ENCODE peak calls at places on chromosomes 6 and 20, in six cellular contexts. M is epithelial cell of esophagus, F is fibroblast of pulmonary artery, Q is neuronal stem cell, X is dorsolateral prefrontal cortex, Z is lower lobe of right lung. P is an unnamed sample.

GRCh38 chr6:89500486-89501020 is 67.6 kb downstream of the ANKRD6 start:
- DNase-seq in M (no peak), F (no peak), Q (no peak), X (no peak), Z (no peak), P (no peak)

GRCh38 chr6:34562861-34563512 is 6.9 kb upstream of the SPDEF start:
- DNase-seq in M (no peak), F (no peak), Q (no peak), X (no peak), Z (no peak), P (no peak)

GRCh38 chr20:61135966-61136365 is 116.1 kb upstream of the CDH4 start:
- DNase-seq in M (no peak), F (no peak), Q (peak), X (no peak), Z (no peak), P (no peak)

GRCh38 chr20:63149531-63150207 is 66.3 kb downstream of the YTHDF1 start:
- DNase-seq in M (no peak), F (no peak), Q (no peak), X (peak), Z (peak), P (no peak)

GRCh38 chr6:137998461-137999019 is 108.7 kb downstream of the PERP start:
- DNase-seq in M (no peak), F (no peak), Q (no peak), X (no peak), Z (no peak), P (no peak)

GRCh38 chr20:49186535-49187329 is 1.4 kb downstream of the STAU1 start:
- DNase-seq in M (peak), F (peak), Q (peak), X (no peak), Z (peak), P (peak)

GRCh38 chr6:149887343-149887742 is 10.6 kb downstream of the RAET1E start:
- DNase-seq in M (peak), F (peak), Q (no peak), X (no peak), Z (no peak), P (peak)

GRCh38 chr6:35474129-35474977 is 6.2 kb downstream of the RPL10A start:
- DNase-seq in M (no peak), F (no peak), Q (no peak), X (no peak), Z (no peak), P (no peak)

GRCh38 chr6:135159531-135159930 is 21.6 kb upstream of the MYB start:
- DNase-seq in M (peak), F (no peak), Q (no peak), X (no peak), Z (no peak), P (no peak)

GRCh38 chr6:148761532-148761951 is 14.7 kb downstream of the UST start:
- DNase-seq in M (no peak), F (peak), Q (no peak), X (no peak), Z (peak), P (peak)

GRCh38 chr6:44226368-44227137 is 3.2 kb downstream of the SLC29A1 start:
- DNase-seq in M (no peak), F (no peak), Q (no peak), X (no peak), Z (no peak), P (no peak)

GRCh38 chr6:161394437-161394836 is 120.6 kb upstream of the AGPAT4 start:
- DNase-seq in M (no peak), F (no peak), Q (no peak), X (no peak), Z (no peak), P (no peak)

GRCh38 chr6:130647221-130647620 is 180.0 kb upstream of the SMLR1 start:
- DNase-seq in M (no peak), F (no peak), Q (no peak), X (no peak), Z (no peak), P (no peak)

GRCh38 chr6:16154904-16155303 is 26.0 kb downstream of the MYLIP start:
- DNase-seq in M (peak), F (peak), Q (no peak), X (no peak), Z (no peak), P (peak)

GRCh38 chr6:142822383-142822782 is 122.6 kb downstream of the HIVEP2 start:
- DNase-seq in M (no peak), F (no peak), Q (no peak), X (no peak), Z (no peak), P (no peak)

GRCh38 chr6:142823579-142823902 is 121.4 kb downstream of the HIVEP2 start:
- DNase-seq in M (no peak), F (no peak), Q (no peak), X (no peak), Z (no peak), P (no peak)

GRCh38 chr6:142822882-142823578 is 121.9 kb downstream of the HIVEP2 start:
- DNase-seq in M (no peak), F (no peak), Q (no peak), X (no peak), Z (no peak), P (no peak)

GRCh38 chr6:142825760-142826159 is 119.2 kb downstream of the HIVEP2 start:
- DNase-seq in M (no peak), F (no peak), Q (no peak), X (no peak), Z (no peak), P (no peak)

GRCh38 chr6:142824491-142824890 is 120.5 kb downstream of the HIVEP2 start:
- DNase-seq in M (no peak), F (no peak), Q (no peak), X (no peak), Z (no peak), P (no peak)
- H3K4me3 ChIP-seq in M (no peak), F (no peak), Q (no peak), X (no peak), Z (no peak), P (no peak)

GRCh38 chr20:34654207-34654744 is 22.6 kb downstream of the PIGU start:
- DNase-seq in M (no peak), F (no peak), Q (no peak), X (no peak), Z (no peak), P (no peak)
- H3K4me3 ChIP-seq in M (no peak), F (no peak), Q (no peak), X (no peak), Z (no peak), P (no peak)

DNA sequence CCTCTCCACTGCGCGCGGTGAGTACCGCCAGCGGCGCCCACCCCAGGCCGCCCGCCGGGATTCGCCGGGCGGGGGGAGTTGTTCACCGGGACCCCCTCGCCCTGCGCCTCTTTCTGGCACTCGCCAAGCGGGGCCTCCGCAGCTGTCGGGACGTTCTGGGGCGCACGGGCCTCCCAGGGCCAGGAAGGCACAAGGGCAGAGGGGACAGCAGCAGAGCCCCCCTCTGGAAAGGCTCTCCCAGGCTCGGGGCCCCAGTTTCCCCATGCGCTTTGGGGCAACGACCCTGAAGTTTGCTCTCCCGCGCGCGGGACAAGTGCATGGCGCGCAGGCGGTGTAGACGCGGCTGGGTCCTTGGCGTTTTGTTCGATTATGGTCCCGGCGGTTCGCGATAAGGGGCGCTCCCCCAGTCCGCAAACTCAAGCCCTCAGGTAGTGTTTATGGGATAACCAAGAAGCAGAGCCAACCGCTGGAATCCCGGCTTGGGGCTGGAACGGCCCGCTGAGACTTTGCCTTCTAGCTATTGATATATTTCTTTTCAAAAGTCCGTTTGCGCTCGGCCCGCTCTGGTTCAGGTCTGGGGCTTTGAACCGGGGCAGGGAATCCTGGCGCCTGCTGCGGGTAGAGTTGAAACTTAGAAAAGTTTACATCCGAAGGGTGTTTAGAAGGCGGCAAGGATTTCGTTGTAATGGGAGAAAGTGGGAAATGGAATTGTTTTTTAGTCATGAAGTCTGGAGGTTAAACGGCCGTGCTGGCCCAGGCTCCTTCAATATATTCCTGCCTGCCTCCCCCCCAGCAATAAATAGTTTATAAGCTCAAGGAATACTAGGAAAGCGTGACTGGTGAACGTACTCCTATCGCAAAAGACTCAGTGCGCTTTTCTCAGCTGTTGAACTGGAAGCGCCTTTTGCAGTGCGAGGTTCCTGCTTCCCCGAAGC is 595 bp downstream of the EYA2 start:
- DNase-seq in M (peak), F (no peak), Q (peak), X (no peak), Z (no peak), P (peak)
- H3K4me3 ChIP-seq in M (peak), F (no peak), Q (peak), X (peak), Z (peak), P (no peak)

GRCh38 chr20:57264908-57265648 is 1.4 kb downstream of the BMP7 start:
- DNase-seq in M (no peak), F (no peak), Q (no peak), X (no peak), Z (no peak), P (no peak)
- H3K4me3 ChIP-seq in M (no peak), F (no peak), Q (peak), X (peak), Z (peak), P (no peak)

DNA sequence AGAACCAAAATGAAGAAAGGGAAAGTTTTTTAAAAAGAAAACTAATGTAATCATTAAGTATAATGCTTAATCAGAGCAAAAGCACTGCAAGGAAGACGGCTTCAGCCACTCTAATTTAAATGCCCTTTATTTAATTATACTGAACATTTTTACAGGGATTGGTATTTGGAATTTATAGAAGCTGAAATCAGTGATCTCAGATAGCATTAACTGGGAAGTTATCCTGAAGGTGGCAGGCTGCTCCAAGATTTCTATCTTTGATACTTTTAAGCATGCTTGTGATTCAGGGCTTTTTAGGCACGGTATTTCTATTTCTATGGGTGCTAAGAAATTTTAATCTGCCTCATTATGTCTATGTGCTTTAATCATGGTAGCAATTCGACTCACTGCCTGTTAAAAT is 1.3 kb upstream of the NDUFAF4 start:
- DNase-seq in M (peak), F (peak), Q (no peak), X (no peak), Z (no peak), P (peak)
- H3K4me3 ChIP-seq in M (no peak), F (peak), Q (no peak), X (peak), Z (no peak), P (no peak)

DNA sequence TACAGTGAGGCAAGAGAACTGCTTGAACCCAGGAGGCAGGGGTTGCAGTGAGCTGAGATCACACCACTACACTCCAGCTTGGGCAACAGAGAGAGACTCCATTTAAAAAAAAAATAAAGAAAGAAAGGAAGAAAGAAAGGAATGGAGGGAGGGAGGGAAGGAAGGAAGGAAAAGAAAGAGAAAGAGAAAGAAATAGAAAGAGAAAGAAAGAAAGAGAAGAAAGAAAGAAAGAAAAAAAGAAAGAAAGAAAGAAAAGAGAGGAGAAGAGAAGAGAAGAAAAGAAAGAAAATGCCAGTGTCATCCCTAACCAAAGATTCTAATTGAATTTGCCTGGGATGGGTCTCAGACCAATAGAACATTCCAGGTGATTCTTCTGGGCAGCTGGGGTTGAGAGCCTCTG is 4.2 kb downstream of the TGM3 start:
- DNase-seq in M (no peak), F (no peak), Q (no peak), X (no peak), Z (no peak), P (no peak)
- H3K4me3 ChIP-seq in M (no peak), F (no peak), Q (no peak), X (no peak), Z (no peak), P (no peak)

GRCh38 chr6:53300656-53301551 is 47.8 kb downstream of the ELOVL5 start:
- DNase-seq in M (no peak), F (peak), Q (no peak), X (peak), Z (peak), P (peak)
- H3K4me3 ChIP-seq in M (no peak), F (no peak), Q (no peak), X (no peak), Z (no peak), P (no peak)

DNA sequence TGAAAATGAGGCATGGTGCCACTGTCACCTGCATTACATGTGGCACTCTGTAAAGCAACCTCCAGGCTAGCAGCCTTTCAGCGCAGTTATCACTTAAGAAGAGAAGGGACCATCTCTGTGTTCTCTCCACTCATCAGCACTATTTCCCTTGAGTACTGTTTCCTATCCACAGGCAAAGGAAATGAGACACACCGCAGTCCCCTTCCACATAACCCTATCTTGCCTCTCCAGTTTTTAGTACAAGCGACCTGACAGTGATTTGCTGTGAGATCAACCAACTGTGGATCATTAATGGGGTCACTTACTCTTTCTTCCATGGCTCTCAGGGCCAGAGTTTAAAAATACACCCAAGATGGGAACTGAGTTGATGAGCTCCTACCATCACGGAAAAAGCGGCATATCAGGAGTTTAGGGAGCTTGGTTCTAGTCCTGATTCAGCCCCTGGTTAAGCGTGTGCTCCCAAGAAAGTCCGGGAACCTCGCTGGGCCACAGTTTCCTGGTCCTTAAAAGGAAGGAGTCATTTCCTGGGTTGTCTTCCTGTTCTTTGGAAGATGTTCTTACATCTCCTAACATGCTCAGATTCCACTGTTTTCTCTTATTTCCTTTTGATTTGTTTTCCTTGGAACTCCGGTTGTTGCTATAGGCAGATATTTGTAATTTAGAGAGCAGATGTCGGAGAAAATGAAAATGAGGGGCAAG is 27.3 kb downstream of the PRDM1 start:
- DNase-seq in M (no peak), F (no peak), Q (no peak), X (no peak), Z (no peak), P (no peak)
- H3K4me3 ChIP-seq in M (no peak), F (no peak), Q (no peak), X (no peak), Z (no peak), P (no peak)

GRCh38 chr6:106092279-106092678 is 6.1 kb downstream of the PRDM1 start:
- DNase-seq in M (no peak), F (no peak), Q (no peak), X (no peak), Z (no peak), P (no peak)
- H3K4me3 ChIP-seq in M (no peak), F (no peak), Q (no peak), X (no peak), Z (no peak), P (no peak)